ENCODE peak calls at places on chromosomes 4 and X, in four cellular contexts. One of them, this sample, is unnamed.

GRCh38 chr4:156294577-156294976 is 340.9 kb upstream of the CTSO start:
- DNase-seq in BJ: no peak
- DNase-seq in body of pancreas: no peak
- DNase-seq in cardiac muscle cell: peak; percentile 94
- DNase-seq in this sample: no peak

GRCh38 chrX:45401923-45402322 is 201.2 kb upstream of the DIPK2B start:
- DNase-seq in body of pancreas: no peak
- DNase-seq in cardiac muscle cell: no peak
- DNase-seq in BJ: no peak
- DNase-seq in this sample: no peak

GRCh38 chr4:340011-340410 is 2.4 kb downstream of the ZNF141 start:
- DNase-seq in cardiac muscle cell: peak; percentile 1
- DNase-seq in body of pancreas: no peak
- DNase-seq in BJ: no peak
- DNase-seq in this sample: no peak

GRCh38 chr4:116959045-116959444 is 126.3 kb downstream of the TRAM1L1 start:
- DNase-seq in body of pancreas: no peak
- DNase-seq in cardiac muscle cell: no peak
- DNase-seq in BJ: no peak
- DNase-seq in this sample: no peak

GRCh38 chr4:57492479-57492878 is 382.3 kb upstream of the IGFBP7 start:
- DNase-seq in body of pancreas: no peak
- DNase-seq in cardiac muscle cell: no peak
- DNase-seq in BJ: no peak
- DNase-seq in this sample: no peak

GRCh38 chrX:102154900-102155805 is 624 bp downstream of the BEX5 start:
- DNase-seq in body of pancreas: peak; percentile 41
- DNase-seq in cardiac muscle cell: no peak
- DNase-seq in BJ: no peak
- DNase-seq in this sample: no peak

GRCh38 chr4:62797221-62797620 is 1597.1 kb downstream of the ADGRL3 start:
- DNase-seq in cardiac muscle cell: no peak
- DNase-seq in BJ: no peak
- DNase-seq in body of pancreas: no peak
- DNase-seq in this sample: no peak

GRCh38 chrX:48940404-48940955 is 16.9 kb downstream of the OTUD5 start:
- DNase-seq in BJ: no peak
- DNase-seq in body of pancreas: no peak
- DNase-seq in cardiac muscle cell: no peak
- DNase-seq in this sample: no peak

GRCh38 chr4:123495530-123495929 is 98.9 kb downstream of the SPRY1 start:
- DNase-seq in BJ: no peak
- DNase-seq in cardiac muscle cell: peak; percentile 27
- DNase-seq in body of pancreas: no peak
- DNase-seq in this sample: no peak

GRCh38 chr4:4398430-4398829 is 11.5 kb downstream of the NSG1 start:
- DNase-seq in BJ: no peak
- DNase-seq in body of pancreas: no peak
- DNase-seq in cardiac muscle cell: no peak
- DNase-seq in this sample: no peak
- H3K4me3 ChIP-seq in BJ: no peak overlapping the region
- H3K4me3 ChIP-seq in body of pancreas: no peak overlapping the region
- H3K4me3 ChIP-seq in cardiac muscle cell: no peak overlapping the region
- H3K4me3 ChIP-seq in this sample: no peak overlapping the region

GRCh38 chr4:10109995-10110670 is 6.5 kb downstream of the WDR1 start:
- DNase-seq in body of pancreas: no peak
- DNase-seq in cardiac muscle cell: no peak
- DNase-seq in BJ: no peak
- DNase-seq in this sample: no peak
- H3K36me3 ChIP-seq in body of pancreas: no peaks in the 10 kb centered on the region
- H3K36me3 ChIP-seq in cardiac muscle cell: peaks cover 48% of the 10 kb centered on the region
- H3K36me3 ChIP-seq in BJ: peaks cover 38% of the 10 kb centered on the region
- H3K36me3 ChIP-seq in this sample: peaks cover 38% of the 10 kb centered on the region

DNA sequence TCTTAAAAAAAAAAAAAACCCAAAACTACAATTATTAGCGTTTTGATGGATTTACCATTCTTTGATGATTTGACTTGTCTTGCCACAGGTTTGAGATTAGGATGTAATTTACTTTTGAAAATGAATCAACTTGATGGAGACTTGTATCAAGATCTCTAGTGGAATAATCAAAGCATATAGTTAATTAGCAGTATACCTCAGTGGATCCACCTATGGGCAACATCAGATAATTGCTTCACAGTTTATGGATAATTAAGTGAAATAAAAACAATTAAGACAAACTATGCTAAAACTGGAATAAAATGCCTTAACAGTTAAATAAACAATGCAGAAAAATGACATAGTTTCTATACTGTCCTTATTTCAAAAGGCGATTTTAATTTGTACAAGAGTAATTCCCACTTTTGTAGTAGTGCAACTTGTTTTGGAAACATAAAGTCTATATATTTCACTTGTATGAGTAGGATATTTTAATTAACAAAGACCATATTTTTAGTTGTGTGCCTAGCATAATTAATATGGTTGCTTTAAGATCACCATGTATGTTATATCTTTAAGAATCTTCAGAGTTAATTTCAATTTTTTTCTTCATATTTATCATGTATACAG is 4.2 kb downstream of the CPEB2 start:
- DNase-seq in BJ: no peak
- DNase-seq in body of pancreas: no peak
- DNase-seq in cardiac muscle cell: peak; percentile 20
- DNase-seq in this sample: no peak
- TF ChIP-seq CTCF in BJ: peak; percentile 43
- TF ChIP-seq CTCF in body of pancreas: no peak
- TF ChIP-seq CTCF in cardiac muscle cell: peak; percentile 42
- TF ChIP-seq CTCF in this sample: peak; percentile 18

DNA sequence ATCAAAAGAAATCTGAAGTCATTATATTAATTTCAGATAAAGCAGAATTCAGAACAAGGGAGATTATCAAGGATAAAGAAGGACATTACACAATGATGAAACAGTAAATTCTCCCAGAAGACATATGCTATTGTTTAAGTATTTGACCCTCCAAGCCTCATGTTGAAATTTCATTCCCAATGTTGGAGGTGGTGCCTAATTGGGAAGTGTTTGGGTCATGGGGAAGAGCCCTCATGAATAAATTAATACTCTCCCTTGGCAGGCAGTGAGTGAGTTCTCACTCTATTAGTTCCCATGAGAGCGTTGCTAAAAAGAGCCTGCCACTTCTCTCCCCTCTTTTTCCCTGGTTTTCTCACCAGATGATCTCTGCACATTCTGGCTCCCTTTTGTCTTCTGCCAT is 249.9 kb upstream of the GRIA3 start:
- DNase-seq in cardiac muscle cell: no peak
- DNase-seq in body of pancreas: no peak
- DNase-seq in BJ: no peak
- DNase-seq in this sample: no peak
- H3K4me3 ChIP-seq in cardiac muscle cell: no peak overlapping the region
- H3K4me3 ChIP-seq in body of pancreas: no peak overlapping the region
- H3K4me3 ChIP-seq in BJ: no peak overlapping the region
- H3K4me3 ChIP-seq in this sample: no peak overlapping the region

GRCh38 chr4:88035292-88035691 is 27.9 kb downstream of the PKD2 start:
- DNase-seq in BJ: no peak
- DNase-seq in cardiac muscle cell: no peak
- DNase-seq in body of pancreas: no peak
- DNase-seq in this sample: no peak

GRCh38 chr4:88037936-88038335 is 30.5 kb downstream of the PKD2 start:
- DNase-seq in BJ: no peak
- DNase-seq in cardiac muscle cell: no peak
- DNase-seq in body of pancreas: no peak
- DNase-seq in this sample: no peak

GRCh38 chr4:88040707-88041106 is 33.3 kb downstream of the PKD2 start:
- DNase-seq in cardiac muscle cell: no peak
- DNase-seq in body of pancreas: no peak
- DNase-seq in BJ: no peak
- DNase-seq in this sample: no peak

GRCh38 chr4:88033309-88033708 is 25.9 kb downstream of the PKD2 start:
- DNase-seq in BJ: no peak
- DNase-seq in body of pancreas: peak; percentile 59
- DNase-seq in cardiac muscle cell: peak; percentile 78
- DNase-seq in this sample: peak; percentile 49

DNA sequence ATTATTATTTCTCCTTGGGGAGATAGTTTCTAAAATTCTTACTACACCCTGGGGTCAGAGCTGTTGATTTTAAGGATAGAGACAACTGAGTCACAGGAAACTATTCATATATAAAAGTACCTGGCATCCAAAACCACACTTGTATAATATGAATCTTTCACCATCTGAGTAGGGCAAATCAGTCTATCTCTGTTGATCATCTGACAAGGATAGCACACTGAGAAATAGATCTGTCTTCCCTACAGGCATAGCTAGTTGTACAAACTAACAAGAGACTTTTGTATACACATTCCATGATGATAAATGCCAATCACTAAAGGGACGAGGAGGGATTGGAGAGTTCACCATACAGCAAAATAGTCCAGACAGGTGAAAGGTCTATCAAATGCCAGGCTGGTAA is 30.0 kb downstream of the PKD2 start:
- DNase-seq in BJ: no peak
- DNase-seq in cardiac muscle cell: no peak
- DNase-seq in body of pancreas: no peak
- DNase-seq in this sample: no peak
- H3K36me3 ChIP-seq in BJ: peaks cover 21% of the 10 kb centered on the region
- H3K36me3 ChIP-seq in cardiac muscle cell: peaks cover 42% of the 10 kb centered on the region
- H3K36me3 ChIP-seq in body of pancreas: no peaks in the 10 kb centered on the region
- H3K36me3 ChIP-seq in this sample: peaks cover 25% of the 10 kb centered on the region

GRCh38 chr4:6695660-6696581 is 2.2 kb downstream of the S100P start:
- DNase-seq in body of pancreas: no peak
- DNase-seq in cardiac muscle cell: no peak
- DNase-seq in BJ: no peak
- DNase-seq in this sample: peak; percentile 53
- TF ChIP-seq CTCF in body of pancreas: no peak
- TF ChIP-seq CTCF in cardiac muscle cell: no peak
- TF ChIP-seq CTCF in BJ: no peak
- TF ChIP-seq CTCF in this sample: peak; percentile 25

GRCh38 chr4:67699603-67700002 is 1.4 kb downstream of the UBA6 start:
- DNase-seq in cardiac muscle cell: no peak
- DNase-seq in body of pancreas: no peak
- DNase-seq in BJ: no peak
- DNase-seq in this sample: no peak
- H3K4me3 ChIP-seq in cardiac muscle cell: peak overlapping the region; percentile 68
- H3K4me3 ChIP-seq in body of pancreas: no peak overlapping the region
- H3K4me3 ChIP-seq in BJ: peak overlapping the region; percentile 60
- H3K4me3 ChIP-seq in this sample: peak overlapping the region; percentile 74

GRCh38 chr4:153407906-153408305 is 58.3 kb upstream of the TMEM131L start:
- DNase-seq in cardiac muscle cell: no peak
- DNase-seq in BJ: no peak
- DNase-seq in body of pancreas: no peak
- DNase-seq in this sample: no peak
- H3K36me3 ChIP-seq in cardiac muscle cell: no peaks in the 10 kb centered on the region
- H3K36me3 ChIP-seq in BJ: no peaks in the 10 kb centered on the region
- H3K36me3 ChIP-seq in body of pancreas: no peaks in the 10 kb centered on the region
- H3K36me3 ChIP-seq in this sample: no peaks in the 10 kb centered on the region

GRCh38 chrX:21975827-21976226 is 35.3 kb downstream of the SMS start:
- DNase-seq in body of pancreas: no peak
- DNase-seq in BJ: no peak
- DNase-seq in cardiac muscle cell: peak; percentile 71
- DNase-seq in this sample: no peak
- TF ChIP-seq CTCF in body of pancreas: no peak
- TF ChIP-seq CTCF in BJ: peak; percentile 46
- TF ChIP-seq CTCF in cardiac muscle cell: peak; percentile 47
- TF ChIP-seq CTCF in this sample: peak; percentile 39

This sample was measured in BE2C.